ENCODE peak calls at places on chromosomes 12 and 14, in seven cellular contexts. One of them, this sample, is unnamed.

GRCh38 chr12:40730281-40730680 is 38.0 kb downstream of the CNTN1 start:
- DNase-seq in H1: no peak
- DNase-seq in HCT116: no peak
- DNase-seq in HepG2: no peak
- DNase-seq in K562: no peak
- DNase-seq in SK-N-SH: no peak
- DNase-seq in GM12878: no peak
- DNase-seq in this sample: peak; percentile 26

GRCh38 chr14:53962954-53963490 is 6.4 kb upstream of the BMP4 start:
- DNase-seq in H1: no peak
- DNase-seq in HCT116: no peak
- DNase-seq in HepG2: no peak
- DNase-seq in K562: no peak
- DNase-seq in SK-N-SH: no peak
- DNase-seq in GM12878: no peak
- DNase-seq in this sample: no peak

GRCh38 chr14:77123381-77124344 is 17.9 kb downstream of the ZDHHC22 start:
- DNase-seq in H1: no peak
- DNase-seq in HCT116: peak; percentile 70
- DNase-seq in HepG2: no peak
- DNase-seq in K562: no peak
- DNase-seq in SK-N-SH: no peak
- DNase-seq in GM12878: no peak
- DNase-seq in this sample: peak; percentile 88

GRCh38 chr12:14871886-14872285 is 13.8 kb downstream of the MGP start:
- DNase-seq in H1: no peak
- DNase-seq in HCT116: no peak
- DNase-seq in HepG2: no peak
- DNase-seq in K562: no peak
- DNase-seq in SK-N-SH: no peak
- DNase-seq in GM12878: no peak
- DNase-seq in this sample: no peak

GRCh38 chr14:50943943-50944646 is at the start of gene PYGL:
- DNase-seq in H1: peak; percentile 88
- DNase-seq in HCT116: peak; percentile 43
- DNase-seq in HepG2: peak; percentile 55
- DNase-seq in K562: peak; percentile 68
- DNase-seq in SK-N-SH: peak; percentile 84
- DNase-seq in GM12878: no peak
- DNase-seq in this sample: peak; percentile 85

GRCh38 chr12:14691560-14691959 is 4.8 kb downstream of the GUCY2C start:
- DNase-seq in H1: no peak
- DNase-seq in HCT116: no peak
- DNase-seq in HepG2: no peak
- DNase-seq in K562: no peak
- DNase-seq in SK-N-SH: no peak
- DNase-seq in GM12878: no peak
- DNase-seq in this sample: no peak

GRCh38 chr12:148676-149416 is 65.1 kb downstream of the SLC6A12 start:
- DNase-seq in H1: no peak
- DNase-seq in HCT116: no peak
- DNase-seq in HepG2: no peak
- DNase-seq in K562: no peak
- DNase-seq in SK-N-SH: no peak
- DNase-seq in GM12878: no peak
- DNase-seq in this sample: no peak

GRCh38 chr12:503111-503761 is 43.5 kb downstream of the B4GALNT3 start:
- DNase-seq in H1: no peak
- DNase-seq in HCT116: peak; percentile 59
- DNase-seq in HepG2: no peak
- DNase-seq in K562: no peak
- DNase-seq in SK-N-SH: no peak
- DNase-seq in GM12878: no peak
- DNase-seq in this sample: no peak

GRCh38 chr14:58736606-58737005 is 98.8 kb downstream of the DACT1 start:
- DNase-seq in H1: no peak
- DNase-seq in HCT116: no peak
- DNase-seq in HepG2: no peak
- DNase-seq in K562: no peak
- DNase-seq in SK-N-SH: no peak
- DNase-seq in GM12878: no peak
- DNase-seq in this sample: no peak

GRCh38 chr14:96584907-96585671 is 82.9 kb downstream of the PAPOLA start:
- DNase-seq in H1: no peak
- DNase-seq in HCT116: no peak
- DNase-seq in HepG2: no peak
- DNase-seq in K562: no peak
- DNase-seq in SK-N-SH: peak; percentile 3
- DNase-seq in GM12878: no peak
- DNase-seq in this sample: no peak

GRCh38 chr12:1737643-1738286 is 46.9 kb downstream of the ADIPOR2 start:
- DNase-seq in H1: no peak
- DNase-seq in HCT116: no peak
- DNase-seq in HepG2: no peak
- DNase-seq in K562: no peak
- DNase-seq in SK-N-SH: no peak
- DNase-seq in GM12878: no peak
- DNase-seq in this sample: no peak

GRCh38 chr12:114884535-114884934 is 200.6 kb upstream of the TBX3 start:
- DNase-seq in H1: no peak
- DNase-seq in HCT116: no peak
- DNase-seq in HepG2: no peak
- DNase-seq in K562: no peak
- DNase-seq in SK-N-SH: no peak
- DNase-seq in GM12878: no peak
- DNase-seq in this sample: no peak
- TF ChIP-seq JUND in H1: no peak
- TF ChIP-seq JUND in HCT116: no peak
- TF ChIP-seq JUND in HepG2: no peak
- TF ChIP-seq JUND in K562: no peak
- TF ChIP-seq JUND in SK-N-SH: no peak
- TF ChIP-seq JUND in GM12878: no peak
- TF ChIP-seq JUND in this sample: no peak

GRCh38 chr12:75977952-75978671 is 53.5 kb downstream of the PHLDA1 start:
- DNase-seq in H1: no peak
- DNase-seq in HCT116: peak; percentile 94
- DNase-seq in HepG2: peak; percentile 100
- DNase-seq in K562: peak; percentile 43
- DNase-seq in SK-N-SH: no peak
- DNase-seq in GM12878: peak; percentile 94
- DNase-seq in this sample: no peak
- TF ChIP-seq JUND in H1: no peak
- TF ChIP-seq JUND in HCT116: peak; percentile 94
- TF ChIP-seq JUND in HepG2: peak; percentile 99
- TF ChIP-seq JUND in K562: peak; percentile 87
- TF ChIP-seq JUND in SK-N-SH: peak; percentile 100
- TF ChIP-seq JUND in GM12878: peak; percentile 89
- TF ChIP-seq JUND in this sample: peak; percentile 82

GRCh38 chr14:22796087-22796707 is 19.0 kb downstream of the SLC7A7 start:
- DNase-seq in H1: no peak
- DNase-seq in HCT116: no peak
- DNase-seq in HepG2: peak; percentile 60
- DNase-seq in K562: peak; percentile 42
- DNase-seq in SK-N-SH: no peak
- DNase-seq in GM12878: peak; percentile 78
- DNase-seq in this sample: no peak

GRCh38 chr14:22794533-22794932 is 20.7 kb downstream of the SLC7A7 start:
- DNase-seq in H1: no peak
- DNase-seq in HCT116: no peak
- DNase-seq in HepG2: no peak
- DNase-seq in K562: no peak
- DNase-seq in SK-N-SH: no peak
- DNase-seq in GM12878: peak; percentile 79
- DNase-seq in this sample: no peak

GRCh38 chr14:22798528-22798927 is 16.7 kb downstream of the SLC7A7 start:
- DNase-seq in H1: no peak
- DNase-seq in HCT116: no peak
- DNase-seq in HepG2: no peak
- DNase-seq in K562: no peak
- DNase-seq in SK-N-SH: no peak
- DNase-seq in GM12878: no peak
- DNase-seq in this sample: no peak

GRCh38 chr14:22800356-22800755 is 14.9 kb downstream of the SLC7A7 start:
- DNase-seq in H1: no peak
- DNase-seq in HCT116: no peak
- DNase-seq in HepG2: no peak
- DNase-seq in K562: no peak
- DNase-seq in SK-N-SH: no peak
- DNase-seq in GM12878: no peak
- DNase-seq in this sample: no peak

GRCh38 chr14:22797017-22797917 is 18.0 kb downstream of the SLC7A7 start:
- DNase-seq in H1: no peak
- DNase-seq in HCT116: no peak
- DNase-seq in HepG2: no peak
- DNase-seq in K562: peak; percentile 50
- DNase-seq in SK-N-SH: no peak
- DNase-seq in GM12878: no peak
- DNase-seq in this sample: no peak
- TF ChIP-seq JUND in H1: no peak
- TF ChIP-seq JUND in HCT116: no peak
- TF ChIP-seq JUND in HepG2: no peak
- TF ChIP-seq JUND in K562: no peak
- TF ChIP-seq JUND in SK-N-SH: no peak
- TF ChIP-seq JUND in GM12878: no peak
- TF ChIP-seq JUND in this sample: no peak

GRCh38 chr12:39272934-39273770 is 169.8 kb downstream of the KIF21A start:
- DNase-seq in H1: peak; percentile 53
- DNase-seq in HCT116: peak; percentile 22
- DNase-seq in HepG2: peak; percentile 24
- DNase-seq in K562: peak; percentile 47
- DNase-seq in SK-N-SH: peak; percentile 28
- DNase-seq in GM12878: no peak
- DNase-seq in this sample: peak; percentile 8
- TF ChIP-seq JUND in H1: no peak
- TF ChIP-seq JUND in HCT116: no peak
- TF ChIP-seq JUND in HepG2: no peak
- TF ChIP-seq JUND in K562: no peak
- TF ChIP-seq JUND in SK-N-SH: no peak
- TF ChIP-seq JUND in GM12878: no peak
- TF ChIP-seq JUND in this sample: no peak

DNA sequence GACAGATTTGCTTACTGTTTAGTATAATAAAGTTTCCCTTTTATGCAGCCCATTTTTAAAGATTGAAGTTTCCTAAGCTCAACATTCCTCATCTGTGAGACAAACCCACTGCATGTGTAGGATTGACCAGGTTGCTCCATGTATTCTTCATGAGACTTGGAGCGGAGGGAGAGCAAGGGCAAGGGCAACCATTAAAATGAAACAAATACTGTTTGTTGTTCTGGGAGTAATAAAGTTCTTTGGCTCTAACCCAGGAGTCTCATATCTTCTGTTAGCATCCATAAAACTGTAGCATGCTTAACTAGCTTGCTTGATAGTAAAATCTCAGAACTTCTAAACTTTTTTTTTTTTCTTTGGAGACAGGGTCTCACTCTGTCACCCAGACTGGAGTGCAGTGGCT is 74.2 kb downstream of the NTS start:
- DNase-seq in H1: no peak
- DNase-seq in HCT116: no peak
- DNase-seq in HepG2: no peak
- DNase-seq in K562: no peak
- DNase-seq in SK-N-SH: no peak
- DNase-seq in GM12878: no peak
- DNase-seq in this sample: no peak
- TF ChIP-seq JUND in H1: no peak
- TF ChIP-seq JUND in HCT116: no peak
- TF ChIP-seq JUND in HepG2: no peak
- TF ChIP-seq JUND in K562: no peak
- TF ChIP-seq JUND in SK-N-SH: no peak
- TF ChIP-seq JUND in GM12878: no peak
- TF ChIP-seq JUND in this sample: no peak

GRCh38 chr12:27273114-27273513 is 29.0 kb downstream of the STK38L start:
- DNase-seq in H1: no peak
- DNase-seq in HCT116: no peak
- DNase-seq in HepG2: no peak
- DNase-seq in K562: no peak
- DNase-seq in SK-N-SH: no peak
- DNase-seq in GM12878: no peak
- DNase-seq in this sample: no peak
- TF ChIP-seq JUND in H1: no peak
- TF ChIP-seq JUND in HCT116: no peak
- TF ChIP-seq JUND in HepG2: no peak
- TF ChIP-seq JUND in K562: no peak
- TF ChIP-seq JUND in SK-N-SH: no peak
- TF ChIP-seq JUND in GM12878: no peak
- TF ChIP-seq JUND in this sample: no peak